ENCODE peak calls at places on chromosomes 6 and 20, in ten cellular contexts. D, Q, C, B, F, V, Z, S, E and M are unnamed samples.

GRCh38 chr20:18057106-18057993 is at the start of gene OVOL2:
- DNase-seq in D (peak), Q (no peak), C (no peak), B (no peak), F (peak), V (peak), Z (peak), S (no peak), E (peak), M (no peak)

GRCh38 chr6:43184268-43184985 is 2.4 kb downstream of the CUL9 start:
- DNase-seq in D (no peak), Q (no peak), C (no peak), B (no peak), F (no peak), V (no peak), Z (no peak), S (no peak), E (no peak), M (no peak)

GRCh38 chr6:139941826-139942225 is 567.4 kb upstream of the CITED2 start:
- DNase-seq in D (no peak), Q (no peak), C (no peak), B (no peak), F (no peak), V (no peak), Z (no peak), S (no peak), E (no peak), M (no peak)

GRCh38 chr6:141744194-141744925 is 388.4 kb upstream of the GJE1 start:
- DNase-seq in D (no peak), Q (no peak), C (no peak), B (no peak), F (no peak), V (no peak), Z (no peak), S (no peak), E (no peak), M (no peak)

GRCh38 chr6:11194399-11195274 is 37.8 kb downstream of the NEDD9 start:
- DNase-seq in D (no peak), Q (no peak), C (no peak), B (no peak), F (no peak), V (no peak), Z (no peak), S (no peak), E (no peak), M (no peak)

GRCh38 chr20:19207541-19207940 is 4.9 kb upstream of the SLC24A3 start:
- DNase-seq in D (no peak), Q (no peak), C (no peak), B (no peak), F (peak), V (no peak), Z (no peak), S (no peak), E (no peak), M (no peak)

GRCh38 chr6:162637317-162637716 is 90.2 kb downstream of the PRKN start:
- DNase-seq in D (no peak), Q (no peak), C (no peak), B (no peak), F (no peak), V (no peak), Z (no peak), S (no peak), E (no peak), M (no peak)

GRCh38 chr6:151690768-151691562 is 116.5 kb upstream of the ESR1 start:
- DNase-seq in D (no peak), Q (no peak), C (no peak), B (no peak), F (no peak), V (no peak), Z (no peak), S (no peak), E (no peak), M (no peak)

GRCh38 chr6:153537422-153537821 is 406.3 kb upstream of the RGS17 start:
- DNase-seq in D (no peak), Q (no peak), C (no peak), B (no peak), F (no peak), V (no peak), Z (no peak), S (no peak), E (no peak), M (no peak)

GRCh38 chr6:85464260-85464644 is 14.4 kb downstream of the NT5E start:
- DNase-seq in D (peak), Q (no peak), C (no peak), B (no peak), F (no peak), V (no peak), Z (no peak), S (no peak), E (no peak), M (no peak)

GRCh38 chr6:169170583-169170955 is 83.1 kb downstream of the THBS2 start:
- DNase-seq in D (no peak), Q (no peak), C (no peak), B (no peak), F (peak), V (no peak), Z (no peak), S (no peak), E (no peak), M (no peak)

GRCh38 chr6:152225231-152225934 is 411.8 kb downstream of the SYNE1 start:
- DNase-seq in D (no peak), Q (no peak), C (no peak), B (no peak), F (no peak), V (no peak), Z (no peak), S (no peak), E (no peak), M (no peak)

GRCh38 chr20:54556406-54556805 is 81.0 kb downstream of the DOK5 start:
- DNase-seq in D (no peak), Q (no peak), C (no peak), B (no peak), F (no peak), V (no peak), Z (no peak), S (no peak), E (no peak), M (no peak)

GRCh38 chr6:105898286-105898685 is 187.8 kb upstream of the PRDM1 start:
- DNase-seq in D (no peak), Q (no peak), C (no peak), B (no peak), F (no peak), V (no peak), Z (no peak), S (no peak), E (no peak), M (no peak)

GRCh38 chr6:118350881-118351430 is 197.1 kb upstream of the PLN start:
- DNase-seq in D (no peak), Q (no peak), C (no peak), B (no peak), F (no peak), V (no peak), Z (no peak), S (no peak), E (no peak), M (no peak)

GRCh38 chr6:12477616-12478015 is 187.5 kb downstream of the EDN1 start:
- DNase-seq in D (no peak), Q (no peak), C (no peak), B (no peak), F (no peak), V (no peak), Z (no peak), S (no peak), E (no peak), M (no peak)

GRCh38 chr6:146892613-146893401 is 294.0 kb downstream of the ADGB start:
- DNase-seq in D (no peak), Q (no peak), C (no peak), B (no peak), F (no peak), V (no peak), Z (no peak), S (no peak), E (no peak), M (no peak)

GRCh38 chr6:136251394-136251793 is 1.3 kb upstream of the MTFR2 start:
- DNase-seq in D (no peak), Q (no peak), C (no peak), B (no peak), F (no peak), V (no peak), Z (no peak), S (no peak), E (no peak), M (no peak)

GRCh38 chr6:3453410-3453809 is 3.4 kb downstream of the SLC22A23 start:
- DNase-seq in D (no peak), Q (no peak), C (no peak), B (no peak), F (no peak), V (no peak), Z (no peak), S (no peak), E (no peak), M (no peak)

GRCh38 chr20:62623488-62624324 is 18.6 kb upstream of the SLCO4A1 start:
- DNase-seq in D (peak), Q (peak), C (peak), B (peak), F (peak), V (peak), Z (peak), S (peak), E (peak), M (no peak)

GRCh38 chr20:31913431-31914157 is 38.3 kb downstream of the PDRG1 start:
- DNase-seq in D (no peak), Q (no peak), C (no peak), B (no peak), F (no peak), V (no peak), Z (peak), S (no peak), E (peak), M (no peak)
- H3K27ac ChIP-seq in D (no peak), Q (no peak), C (no peak), B (no peak), F (no peak), V (no peak), Z (no peak), S (no peak), E (no peak), M (no peak)

DNA sequence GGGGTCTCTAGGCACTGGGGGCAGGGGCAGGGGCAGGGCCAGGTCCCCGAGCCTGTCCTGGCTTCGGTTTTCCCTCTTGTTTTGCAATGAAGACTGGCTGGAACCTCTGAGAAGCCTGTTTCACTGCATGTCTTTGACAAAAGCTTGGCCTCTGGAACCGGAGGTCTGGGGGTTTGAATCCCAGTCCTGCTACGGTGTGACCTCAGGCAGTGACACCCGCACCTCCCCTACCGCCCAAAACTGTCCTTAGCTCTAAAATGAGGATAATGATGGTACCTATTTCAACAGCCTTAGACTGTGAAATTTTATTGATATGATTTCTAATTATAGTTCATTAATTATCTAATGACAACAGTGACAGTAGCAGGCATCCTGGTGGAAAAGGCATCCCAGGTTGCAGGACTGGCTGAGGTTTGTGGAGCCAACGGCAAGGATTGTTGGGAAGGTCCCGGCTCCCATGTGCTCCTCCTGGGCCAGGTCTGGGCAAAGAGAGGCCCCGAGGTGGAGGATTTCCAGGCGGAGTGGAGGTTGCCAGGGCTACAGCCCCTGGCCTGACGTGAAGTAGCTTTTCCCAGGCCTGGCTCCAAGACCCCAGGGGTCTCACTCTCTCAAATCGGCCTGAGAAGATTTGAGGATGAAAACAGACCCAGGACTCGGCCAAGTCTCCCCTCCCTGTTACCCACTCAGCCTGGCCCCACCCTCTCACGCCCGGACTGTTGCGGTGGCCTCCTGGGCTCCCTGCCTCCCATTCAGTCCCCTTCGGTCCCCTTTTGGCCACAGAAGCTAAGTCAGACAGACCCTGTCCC is 57.9 kb downstream of the SNAI1 start:
- DNase-seq in D (no peak), Q (no peak), C (no peak), B (no peak), F (no peak), V (no peak), Z (no peak), S (no peak), E (no peak), M (no peak)
- H3K27ac ChIP-seq in D (no peak), Q (no peak), C (no peak), B (no peak), F (no peak), V (no peak), Z (no peak), S (no peak), E (no peak), M (no peak)

GRCh38 chr20:34915131-34915530 is 38.7 kb downstream of the ACSS2 start:
- DNase-seq in D (no peak), Q (no peak), C (no peak), B (no peak), F (no peak), V (no peak), Z (no peak), S (no peak), E (no peak), M (no peak)
- H3K27ac ChIP-seq in D (no peak), Q (peak), C (no peak), B (no peak), F (no peak), V (no peak), Z (no peak), S (no peak), E (no peak), M (no peak)

GRCh38 chr6:48883116-48883515 is 579.9 kb downstream of the MMUT start:
- DNase-seq in D (no peak), Q (no peak), C (no peak), B (no peak), F (no peak), V (no peak), Z (no peak), S (no peak), E (no peak), M (no peak)

GRCh38 chr6:48881551-48881950 is 581.5 kb downstream of the MMUT start:
- DNase-seq in D (no peak), Q (no peak), C (no peak), B (no peak), F (no peak), V (no peak), Z (no peak), S (no peak), E (no peak), M (no peak)
- H3K27ac ChIP-seq in D (no peak), Q (no peak), C (no peak), B (no peak), F (no peak), V (no peak), Z (no peak), S (no peak), E (no peak), M (no peak)

DNA sequence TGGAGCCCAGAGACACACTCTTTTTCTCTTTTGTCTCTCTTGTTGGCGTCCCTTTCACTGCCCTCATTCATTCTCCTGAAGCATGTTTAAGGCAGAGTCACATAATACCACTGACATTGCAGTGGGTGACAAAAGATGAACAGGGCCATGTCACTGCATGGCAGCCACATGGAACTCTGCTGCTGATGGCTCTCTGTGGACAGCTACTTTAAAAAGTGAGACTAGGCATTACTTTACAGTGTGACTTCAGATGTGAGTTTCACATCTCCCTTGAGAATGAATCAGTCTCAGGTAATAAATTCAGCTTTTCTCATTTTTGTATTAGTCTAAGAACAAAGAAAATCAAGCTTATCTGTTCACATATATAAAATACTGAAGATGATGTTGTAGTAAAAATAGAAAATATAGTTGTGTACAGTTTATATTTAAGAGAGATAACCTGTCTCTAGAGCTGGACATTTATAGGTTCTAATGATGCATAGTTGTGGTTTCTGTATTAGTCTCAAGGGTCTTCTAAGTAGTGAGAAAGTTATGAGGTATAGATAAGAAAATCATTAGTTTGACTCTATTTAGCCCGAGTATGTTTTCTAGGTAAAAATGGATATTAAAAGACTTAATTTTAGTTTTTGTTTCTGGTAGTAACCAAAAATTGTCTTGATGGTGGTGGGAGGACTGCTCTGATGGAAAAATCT is 6.1 kb downstream of the MRS2 start:
- DNase-seq in D (no peak), Q (no peak), C (no peak), B (no peak), F (no peak), V (no peak), Z (no peak), S (no peak), E (no peak), M (no peak)
- H3K27ac ChIP-seq in D (no peak), Q (no peak), C (no peak), B (no peak), F (no peak), V (no peak), Z (no peak), S (no peak), E (no peak), M (no peak)

GRCh38 chr6:41065550-41066026 is 6.6 kb downstream of the OARD1 start:
- DNase-seq in D (no peak), Q (no peak), C (no peak), B (no peak), F (no peak), V (no peak), Z (no peak), S (no peak), E (no peak), M (no peak)
- H3K27ac ChIP-seq in D (no peak), Q (no peak), C (no peak), B (no peak), F (no peak), V (no peak), Z (no peak), S (no peak), E (no peak), M (no peak)

DNA sequence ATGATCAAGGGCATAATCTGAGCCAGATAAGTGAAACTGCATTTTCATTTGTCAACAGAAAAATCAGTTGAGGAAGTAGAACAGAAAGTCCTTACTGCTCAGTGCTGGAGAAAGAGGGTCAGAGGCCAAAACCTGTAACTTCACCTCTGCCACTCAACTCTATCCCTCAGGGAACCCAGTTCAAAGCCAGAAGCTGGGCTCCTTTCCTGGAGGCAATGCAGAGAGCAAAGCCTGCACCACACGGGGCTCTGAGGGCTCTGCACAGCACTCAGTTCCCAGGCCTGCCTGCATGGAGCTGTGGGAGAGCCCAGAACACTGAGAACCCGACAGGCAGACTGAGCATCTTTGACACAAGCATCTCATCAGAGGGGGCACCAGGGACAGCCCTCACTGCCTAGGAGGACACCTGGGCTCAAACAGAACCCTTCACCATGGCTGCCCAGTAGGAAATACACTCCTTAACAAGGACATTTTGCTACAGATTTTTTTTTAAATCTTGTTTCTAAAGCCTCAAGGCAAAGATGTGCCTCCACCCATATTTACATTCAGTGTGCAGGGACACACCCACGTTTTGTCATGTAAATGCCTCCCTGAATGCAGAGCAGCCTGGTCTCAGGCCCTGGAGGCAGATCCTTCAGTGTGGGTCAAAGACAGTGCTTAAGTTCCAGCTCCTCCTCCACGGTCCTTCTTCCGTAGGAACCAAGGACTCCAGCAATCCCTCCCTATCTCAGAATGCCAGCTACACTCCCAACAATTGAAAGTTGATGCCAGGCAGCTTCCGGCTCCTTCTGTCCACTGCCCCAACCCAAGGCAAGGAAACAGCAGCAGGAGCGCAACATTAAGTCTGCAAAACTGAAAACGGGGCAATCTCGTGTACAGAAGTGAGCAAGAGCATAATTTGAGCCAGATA is 6.6 kb downstream of the RNASET2 start:
- DNase-seq in D (no peak), Q (no peak), C (no peak), B (no peak), F (peak), V (no peak), Z (no peak), S (no peak), E (no peak), M (no peak)
- H3K27ac ChIP-seq in D (no peak), Q (peak), C (no peak), B (no peak), F (no peak), V (peak), Z (peak), S (peak), E (peak), M (peak)

GRCh38 chr6:80543151-80543550 is 436.7 kb downstream of the BCKDHB start:
- DNase-seq in D (no peak), Q (no peak), C (no peak), B (no peak), F (no peak), V (no peak), Z (no peak), S (no peak), E (no peak), M (no peak)
- H3K27ac ChIP-seq in D (no peak), Q (no peak), C (no peak), B (no peak), F (no peak), V (no peak), Z (no peak), S (no peak), E (no peak), M (no peak)

DNA sequence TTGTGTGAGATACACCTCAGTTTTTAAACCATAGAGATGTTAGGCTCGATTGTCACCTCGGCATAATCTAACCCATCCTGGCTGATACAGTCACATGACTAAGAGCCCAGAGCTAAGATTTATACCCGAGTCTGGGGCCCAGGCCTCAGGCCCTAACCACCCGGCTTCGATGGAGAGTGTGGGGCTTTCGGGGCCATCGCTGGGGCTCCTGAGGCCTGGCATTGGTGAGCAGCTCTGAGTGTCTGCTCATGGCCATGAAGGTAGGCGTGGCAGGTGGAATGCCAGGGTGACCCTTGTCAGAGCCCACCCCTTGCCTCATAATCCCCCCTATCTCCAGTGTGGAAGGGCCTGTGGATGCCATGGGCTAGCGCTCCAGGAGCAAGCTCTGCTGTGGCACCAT is 164.3 kb downstream of the BMP7 start:
- DNase-seq in D (no peak), Q (no peak), C (no peak), B (no peak), F (no peak), V (no peak), Z (no peak), S (no peak), E (no peak), M (no peak)
- H3K27ac ChIP-seq in D (no peak), Q (no peak), C (no peak), B (no peak), F (no peak), V (peak), Z (no peak), S (no peak), E (no peak), M (peak)

GRCh38 chr6:9422138-9422537 is 986.8 kb upstream of the SLC35B3 start:
- DNase-seq in D (no peak), Q (no peak), C (no peak), B (no peak), F (no peak), V (no peak), Z (no peak), S (no peak), E (no peak), M (no peak)
- H3K27ac ChIP-seq in D (no peak), Q (no peak), C (no peak), B (no peak), F (no peak), V (no peak), Z (no peak), S (no peak), E (no peak), M (no peak)